ENCODE peak calls at places on chromosomes 16 and 17, in ten cellular contexts. X is PC-9; E is midbrain; K is stimulated activated CD8-positive, alpha-beta memory T cell treated with anti-CD3 and anti-CD28 coated beads, Interleukin-4, amount 100 ng/mL, for 48 hours; I is pons; J is HFFc6; R is anterior cingulate cortex; M is stimulated activated CD4-positive, alpha-beta T cell treated with anti-CD3 and anti-CD28 coated beads, Interleukin-1b, Interleukin-23, amount 100 ng/mL, for 1 hour; D is NCI-H146; H is germinal center. T is an unnamed sample.

GRCh38 chr16:30526137-30526822 is at the start of gene ZNF768:
- DNase-seq in X (peak), E (peak), J (peak), K (peak), I (peak), H (peak), R (peak), D (peak), M (no peak), T (peak)

GRCh38 chr17:9361572-9361955 is 214.1 kb downstream of the STX8 start:
- DNase-seq in H (no peak), M (no peak), R (no peak), J (no peak), I (no peak), X (no peak), D (no peak), K (no peak), E (no peak), T (no peak)

GRCh38 chr17:9002610-9003354 is 18.5 kb upstream of the NTN1 start:
- DNase-seq in D (peak), J (no peak), K (peak), E (peak), R (no peak), I (no peak), M (no peak), H (peak), X (peak), T (no peak)

GRCh38 chr17:4142107-4142900 is 526 bp downstream of the ZZEF1 start:
- DNase-seq in M (no peak), I (no peak), E (no peak), X (no peak), R (no peak), H (peak), D (peak), J (peak), K (peak), T (peak)

GRCh38 chr17:6573982-6574688 is 17.8 kb upstream of the PITPNM3 start:
- DNase-seq in E (no peak), R (no peak), H (no peak), J (no peak), D (no peak), M (no peak), I (no peak), X (no peak), K (no peak), T (no peak)

GRCh38 chr17:76317535-76317934 is 9.5 kb upstream of the QRICH2 start:
- DNase-seq in J (no peak), E (no peak), D (no peak), M (no peak), K (no peak), R (no peak), H (no peak), X (no peak), I (no peak), T (no peak)

GRCh38 chr17:42467889-42468288 is 9.2 kb downstream of the ATP6V0A1 start:
- DNase-seq in I (no peak), M (no peak), X (no peak), E (no peak), J (no peak), K (no peak), R (no peak), H (no peak), D (no peak), T (no peak)

GRCh38 chr17:72102366-72102765 is 18.5 kb upstream of the SOX9 start:
- DNase-seq in J (no peak), R (no peak), D (no peak), X (no peak), I (no peak), K (no peak), E (no peak), H (no peak), M (no peak), T (no peak)

GRCh38 chr16:12087901-12088364 is 111.4 kb downstream of the SNX29 start:
- DNase-seq in J (no peak), X (peak), R (no peak), K (no peak), D (peak), I (no peak), H (peak), M (no peak), E (no peak), T (no peak)

GRCh38 chr17:38969281-38969680 is 2.1 kb upstream of the FBXO47 start:
- DNase-seq in E (no peak), R (no peak), H (no peak), X (no peak), M (no peak), I (no peak), J (no peak), D (no peak), K (no peak), T (no peak)

GRCh38 chr17:39599006-39599664 is 8.6 kb downstream of the NEUROD2 start:
- DNase-seq in I (no peak), H (no peak), J (no peak), M (no peak), X (no peak), E (no peak), D (no peak), R (no peak), K (no peak), T (no peak)

GRCh38 chr17:21131090-21131616 is 4.4 kb downstream of the DHRS7B start:
- DNase-seq in M (no peak), H (no peak), D (no peak), X (no peak), J (no peak), R (no peak), I (no peak), E (no peak), K (no peak), T (no peak)

GRCh38 chr16:11395008-11395948 is 50.0 kb downstream of the RMI2 start:
- DNase-seq in R (no peak), J (no peak), E (no peak), X (no peak), D (no peak), H (no peak), I (no peak), M (no peak), K (no peak), T (no peak)

GRCh38 chr17:45146166-45146565 is 2.1 kb upstream of the HEXIM1 start:
- DNase-seq in R (no peak), J (no peak), I (no peak), H (no peak), K (no peak), D (no peak), M (no peak), X (no peak), E (no peak), T (no peak)